ENCODE peak calls at places on chromosome 7, in four cellular contexts. One of them, this sample, is unnamed.

GRCh38 chr7:12759112-12759511 is 71.7 kb downstream of the ARL4A start:
- DNase-seq in HepG2: no peak
- DNase-seq in K562: no peak
- DNase-seq in H1: no peak
- DNase-seq in this sample: no peak

GRCh38 chr7:95861041-95861440 is 88.7 kb downstream of the DYNC1I1 start:
- DNase-seq in HepG2: no peak
- DNase-seq in K562: no peak
- DNase-seq in H1: no peak
- DNase-seq in this sample: no peak

GRCh38 chr7:24966802-24967201 is 13.2 kb downstream of the OSBPL3 start:
- DNase-seq in HepG2: no peak
- DNase-seq in K562: no peak
- DNase-seq in H1: no peak
- DNase-seq in this sample: no peak

GRCh38 chr7:29865526-29865925 is 59.2 kb downstream of the WIPF3 start:
- DNase-seq in HepG2: peak; percentile 15
- DNase-seq in K562: no peak
- DNase-seq in H1: no peak
- DNase-seq in this sample: peak; percentile 18

GRCh38 chr7:43506460-43506859 is 76.4 kb upstream of the STK17A start:
- DNase-seq in HepG2: peak; percentile 49
- DNase-seq in K562: no peak
- DNase-seq in H1: no peak
- DNase-seq in this sample: no peak

GRCh38 chr7:17815318-17815717 is 125.0 kb downstream of the SNX13 start:
- DNase-seq in HepG2: peak; percentile 70
- DNase-seq in K562: no peak
- DNase-seq in H1: no peak
- DNase-seq in this sample: no peak

GRCh38 chr7:124552217-124552616 is 213.4 kb downstream of the GPR37 start:
- DNase-seq in HepG2: no peak
- DNase-seq in K562: no peak
- DNase-seq in H1: no peak
- DNase-seq in this sample: no peak

GRCh38 chr7:98760201-98760651 is 109.6 kb downstream of the TMEM130 start:
- DNase-seq in HepG2: no peak
- DNase-seq in K562: no peak
- DNase-seq in H1: no peak
- DNase-seq in this sample: no peak

GRCh38 chr7:81499262-81500116 is 270.4 kb downstream of the HGF start:
- DNase-seq in HepG2: peak; percentile 63
- DNase-seq in K562: peak; percentile 15
- DNase-seq in H1: no peak
- DNase-seq in this sample: peak; percentile 81

GRCh38 chr7:426510-426909 is 93.1 kb downstream of the PDGFA start:
- DNase-seq in HepG2: no peak
- DNase-seq in K562: no peak
- DNase-seq in H1: no peak
- DNase-seq in this sample: no peak

GRCh38 chr7:42093361-42093905 is 143.6 kb downstream of the GLI3 start:
- DNase-seq in HepG2: no peak
- DNase-seq in K562: no peak
- DNase-seq in H1: no peak
- DNase-seq in this sample: no peak

GRCh38 chr7:97307521-97308108 is 190.1 kb downstream of the SDHAF3 start:
- DNase-seq in HepG2: no peak
- DNase-seq in K562: no peak
- DNase-seq in H1: no peak
- DNase-seq in this sample: no peak

GRCh38 chr7:3575753-3576531 is 274.9 kb downstream of the SDK1 start:
- DNase-seq in HepG2: peak; percentile 25
- DNase-seq in K562: no peak
- DNase-seq in H1: no peak
- DNase-seq in this sample: no peak

GRCh38 chr7:30157217-30157616 is 22.4 kb downstream of the MTURN start:
- DNase-seq in HepG2: no peak
- DNase-seq in K562: no peak
- DNase-seq in H1: no peak
- DNase-seq in this sample: no peak

GRCh38 chr7:151251328-151251925 is 2.9 kb upstream of the SMARCD3 start:
- DNase-seq in HepG2: no peak
- DNase-seq in K562: no peak
- DNase-seq in H1: no peak
- DNase-seq in this sample: no peak

GRCh38 chr7:134691820-134692705 is 45.4 kb downstream of the BPGM start:
- DNase-seq in HepG2: no peak
- DNase-seq in K562: no peak
- DNase-seq in H1: no peak
- DNase-seq in this sample: no peak

GRCh38 chr7:6307762-6308161 is 35.3 kb upstream of the CYTH3 start:
- DNase-seq in HepG2: peak; percentile 35
- DNase-seq in K562: no peak
- DNase-seq in H1: no peak
- DNase-seq in this sample: no peak

GRCh38 chr7:98903246-98903645 is 24.9 kb downstream of the TRRAP start:
- DNase-seq in HepG2: no peak
- DNase-seq in K562: no peak
- DNase-seq in H1: no peak
- DNase-seq in this sample: no peak

GRCh38 chr7:99762680-99763327 is 21.2 kb downstream of the CYP3A4 start:
- DNase-seq in HepG2: no peak
- DNase-seq in K562: peak; percentile 83
- DNase-seq in H1: no peak
- DNase-seq in this sample: no peak

GRCh38 chr7:20795361-20795760 is 8.7 kb upstream of the SP8 start:
- DNase-seq in HepG2: no peak
- DNase-seq in K562: no peak
- DNase-seq in H1: no peak
- DNase-seq in this sample: no peak
- TF ChIP-seq FOSL1 in HepG2: no peak
- TF ChIP-seq FOSL1 in K562: no peak
- TF ChIP-seq FOSL1 in H1: no peak
- TF ChIP-seq FOSL1 in this sample: no peak

GRCh38 chr7:117048854-117049321 is 95.6 kb downstream of the ST7 start:
- DNase-seq in HepG2: no peak
- DNase-seq in K562: no peak
- DNase-seq in H1: no peak
- DNase-seq in this sample: no peak

GRCh38 chr7:117048114-117048853 is 95.0 kb downstream of the ST7 start:
- DNase-seq in HepG2: no peak
- DNase-seq in K562: no peak
- DNase-seq in H1: no peak
- DNase-seq in this sample: no peak

GRCh38 chr7:117044664-117045063 is 91.4 kb downstream of the ST7 start:
- DNase-seq in HepG2: no peak
- DNase-seq in K562: no peak
- DNase-seq in H1: no peak
- DNase-seq in this sample: no peak

GRCh38 chr7:117045927-117046710 is 92.8 kb downstream of the ST7 start:
- DNase-seq in HepG2: no peak
- DNase-seq in K562: peak; percentile 52
- DNase-seq in H1: no peak
- DNase-seq in this sample: no peak

GRCh38 chr7:117047496-117047895 is 94.2 kb downstream of the ST7 start:
- DNase-seq in HepG2: no peak
- DNase-seq in K562: no peak
- DNase-seq in H1: no peak
- DNase-seq in this sample: no peak
- TF ChIP-seq FOSL1 in HepG2: no peak
- TF ChIP-seq FOSL1 in K562: no peak
- TF ChIP-seq FOSL1 in H1: no peak
- TF ChIP-seq FOSL1 in this sample: no peak

DNA sequence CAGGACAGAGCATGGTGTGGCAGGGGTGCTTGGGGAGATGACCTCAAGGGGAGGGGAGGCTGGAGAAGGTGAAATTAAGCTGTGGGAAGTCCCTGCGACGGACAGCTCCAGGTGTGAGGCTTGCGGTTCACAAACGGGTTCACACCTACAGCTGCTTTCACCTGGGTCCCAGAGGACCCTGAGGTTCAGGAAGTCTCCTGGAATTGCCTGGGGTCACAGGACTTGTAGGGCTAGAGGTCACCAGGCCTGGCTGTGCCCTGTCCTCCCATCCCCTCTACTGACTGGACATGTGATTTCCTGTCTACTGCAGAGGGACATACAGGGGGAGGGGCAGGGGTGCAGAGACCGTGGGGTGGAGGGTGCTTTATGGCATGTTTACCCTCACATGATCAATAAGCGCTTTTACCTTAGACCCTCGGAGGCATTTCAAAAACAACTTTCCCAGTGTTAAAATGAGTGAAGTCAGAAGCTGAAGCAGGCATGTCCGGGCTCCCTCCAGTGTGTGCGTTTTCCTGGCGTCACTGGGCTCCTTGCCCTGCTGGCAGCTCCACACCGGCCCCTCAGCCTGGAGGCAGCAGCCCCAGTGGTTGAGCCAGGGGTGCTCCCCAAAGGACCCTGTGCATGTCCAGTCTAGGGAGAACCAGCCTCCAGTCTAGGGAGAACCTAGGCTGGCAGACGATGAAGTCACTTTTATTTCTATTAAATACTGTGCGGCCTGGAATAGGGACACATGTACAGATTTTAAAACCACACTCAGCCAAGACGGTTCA is 66.6 kb upstream of the IGFBP3 start:
- DNase-seq in HepG2: peak; percentile 46
- DNase-seq in K562: no peak
- DNase-seq in H1: no peak
- DNase-seq in this sample: no peak
- TF ChIP-seq FOSL1 in HepG2: no peak
- TF ChIP-seq FOSL1 in K562: no peak
- TF ChIP-seq FOSL1 in H1: no peak
- TF ChIP-seq FOSL1 in this sample: no peak

GRCh38 chr7:156504687-156505545 is 135.7 kb upstream of the RNF32 start:
- DNase-seq in HepG2: peak; percentile 63
- DNase-seq in K562: no peak
- DNase-seq in H1: no peak
- DNase-seq in this sample: no peak
- TF ChIP-seq FOSL1 in HepG2: no peak
- TF ChIP-seq FOSL1 in K562: no peak
- TF ChIP-seq FOSL1 in H1: no peak
- TF ChIP-seq FOSL1 in this sample: no peak

GRCh38 chr7:127437772-127438330 is 45.3 kb upstream of the ZNF800 start:
- DNase-seq in HepG2: no peak
- DNase-seq in K562: no peak
- DNase-seq in H1: no peak
- DNase-seq in this sample: no peak
- TF ChIP-seq FOSL1 in HepG2: no peak
- TF ChIP-seq FOSL1 in K562: no peak
- TF ChIP-seq FOSL1 in H1: no peak
- TF ChIP-seq FOSL1 in this sample: peak; percentile 39

GRCh38 chr7:116663744-116664143 is 8.3 kb upstream of the MET start:
- DNase-seq in HepG2: no peak
- DNase-seq in K562: no peak
- DNase-seq in H1: no peak
- DNase-seq in this sample: no peak

GRCh38 chr7:116665447-116665996 is 6.5 kb upstream of the MET start:
- DNase-seq in HepG2: no peak
- DNase-seq in K562: no peak
- DNase-seq in H1: no peak
- DNase-seq in this sample: no peak

GRCh38 chr7:116661741-116662329 is 10.2 kb upstream of the MET start:
- DNase-seq in HepG2: no peak
- DNase-seq in K562: no peak
- DNase-seq in H1: no peak
- DNase-seq in this sample: no peak
- TF ChIP-seq FOSL1 in HepG2: no peak
- TF ChIP-seq FOSL1 in K562: no peak
- TF ChIP-seq FOSL1 in H1: no peak
- TF ChIP-seq FOSL1 in this sample: no peak

GRCh38 chr7:45269192-45269591 is 111.6 kb downstream of the RAMP3 start:
- DNase-seq in HepG2: no peak
- DNase-seq in K562: no peak
- DNase-seq in H1: no peak
- DNase-seq in this sample: no peak

GRCh38 chr7:45268013-45268412 is 110.4 kb downstream of the RAMP3 start:
- DNase-seq in HepG2: no peak
- DNase-seq in K562: no peak
- DNase-seq in H1: no peak
- DNase-seq in this sample: no peak

GRCh38 chr7:45267262-45267661 is 109.7 kb downstream of the RAMP3 start:
- DNase-seq in HepG2: no peak
- DNase-seq in K562: no peak
- DNase-seq in H1: no peak
- DNase-seq in this sample: no peak
- TF ChIP-seq FOSL1 in HepG2: no peak
- TF ChIP-seq FOSL1 in K562: no peak
- TF ChIP-seq FOSL1 in H1: no peak
- TF ChIP-seq FOSL1 in this sample: no peak

GRCh38 chr7:142626420-142627035 is 122.7 kb upstream of the PRSS1 start:
- DNase-seq in HepG2: peak; percentile 25
- DNase-seq in K562: peak; percentile 68
- DNase-seq in H1: no peak
- DNase-seq in this sample: peak; percentile 56
- TF ChIP-seq FOSL1 in HepG2: no peak
- TF ChIP-seq FOSL1 in K562: peak; percentile 37
- TF ChIP-seq FOSL1 in H1: no peak
- TF ChIP-seq FOSL1 in this sample: no peak

GRCh38 chr7:27167916-27168264 is 2.6 kb upstream of the HOXA9 start:
- DNase-seq in HepG2: no peak
- DNase-seq in K562: no peak
- DNase-seq in H1: no peak
- DNase-seq in this sample: no peak

GRCh38 chr7:27166475-27167169 is 1.3 kb upstream of the HOXA9 start:
- DNase-seq in HepG2: no peak
- DNase-seq in K562: no peak
- DNase-seq in H1: no peak
- DNase-seq in this sample: no peak

GRCh38 chr7:27165655-27166474 is 528 bp upstream of the HOXA9 start:
- DNase-seq in HepG2: no peak
- DNase-seq in K562: no peak
- DNase-seq in H1: no peak
- DNase-seq in this sample: no peak

GRCh38 chr7:27168265-27168947 is 3.1 kb upstream of the HOXA9 start:
- DNase-seq in HepG2: no peak
- DNase-seq in K562: no peak
- DNase-seq in H1: no peak
- DNase-seq in this sample: no peak

DNA sequence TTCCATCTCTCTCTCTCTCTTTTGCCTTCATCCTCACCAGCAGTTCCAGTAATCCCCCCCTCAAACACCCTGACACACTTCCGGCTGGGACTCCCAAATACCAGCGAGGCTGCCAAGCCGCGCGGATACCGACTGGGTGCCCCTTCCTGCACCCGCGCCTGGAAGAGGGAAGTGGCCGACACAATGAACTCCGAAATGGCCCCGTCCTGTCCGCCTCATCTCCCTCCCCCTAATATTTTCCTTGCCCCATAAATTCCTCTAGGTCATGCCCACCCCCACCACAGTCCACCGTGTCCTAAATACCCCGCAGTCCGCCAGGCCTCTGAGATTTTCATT is 1.8 kb upstream of the HOXA9 start:
- DNase-seq in HepG2: no peak
- DNase-seq in K562: no peak
- DNase-seq in H1: no peak
- DNase-seq in this sample: no peak
- TF ChIP-seq FOSL1 in HepG2: no peak
- TF ChIP-seq FOSL1 in K562: no peak
- TF ChIP-seq FOSL1 in H1: no peak
- TF ChIP-seq FOSL1 in this sample: no peak

This sample was measured in HCT116.